ENCODE peak calls at places on chromosome 9, in eight cellular contexts. P is keratinocyte; T is IMR-90; M is CD8-positive, alpha-beta T cell; G is heart left ventricle; L is ascending aorta; E is stomach; C is right atrium auricular region. U is an unnamed sample.

GRCh38 chr9:16223074-16223871 is 647.2 kb downstream of the BNC2 start:
- DNase-seq in T (no peak), P (no peak), L (no peak), C (no peak), E (no peak), M (no peak), G (no peak), U (no peak)

GRCh38 chr9:2041736-2042135 is 26.6 kb downstream of the SMARCA2 start:
- DNase-seq in P (no peak), M (no peak), L (no peak), C (no peak), T (peak; percentile 52), E (no peak), G (no peak), U (no peak)

GRCh38 chr9:114889802-114890224 is 40.6 kb downstream of the TNFSF8 start:
- DNase-seq in E (peak; percentile 66), L (no peak), G (no peak), M (no peak), C (no peak), T (no peak), P (no peak), U (peak; percentile 84)

GRCh38 chr9:128523199-128523925 is 18.8 kb downstream of the GLE1 start:
- DNase-seq in C (no peak), T (peak; percentile 67), E (no peak), P (no peak), L (no peak), G (peak; percentile 22), M (no peak), U (no peak)

GRCh38 chr9:87771251-87772006 is 45.5 kb downstream of the CTSL start:
- DNase-seq in M (no peak), L (no peak), T (no peak), G (no peak), C (no peak), E (no peak), P (no peak), U (no peak)

GRCh38 chr9:4490705-4491620 is 695 bp downstream of the SLC1A1 start:
- DNase-seq in M (no peak), C (no peak), T (no peak), E (no peak), P (no peak), L (no peak), G (no peak), U (no peak)

GRCh38 chr9:116468369-116468768 is 218.7 kb upstream of the TRIM32 start:
- DNase-seq in P (no peak), G (no peak), M (no peak), T (no peak), L (no peak), E (no peak), C (no peak), U (peak; percentile 29)

GRCh38 chr9:79706512-79706911 is 134.7 kb downstream of the TLE4 start:
- DNase-seq in T (no peak), L (no peak), C (no peak), M (no peak), G (no peak), P (no peak), E (no peak), U (no peak)

GRCh38 chr9:78014776-78015175 is 16.8 kb downstream of the GNAQ start:
- DNase-seq in G (no peak), C (no peak), L (no peak), E (no peak), T (peak; percentile 54), M (no peak), P (no peak), U (no peak)

GRCh38 chr9:78013924-78014323 is 17.7 kb downstream of the GNAQ start:
- DNase-seq in E (no peak), L (no peak), G (no peak), P (no peak), T (no peak), C (no peak), M (no peak), U (no peak)

GRCh38 chr9:78011037-78011436 is 20.6 kb downstream of the GNAQ start:
- DNase-seq in M (no peak), C (no peak), T (no peak), L (no peak), P (no peak), G (no peak), E (no peak), U (no peak)

GRCh38 chr9:78017294-78017693 is 14.3 kb downstream of the GNAQ start:
- DNase-seq in C (no peak), T (no peak), G (no peak), L (no peak), E (no peak), P (no peak), M (no peak), U (no peak)

DNA sequence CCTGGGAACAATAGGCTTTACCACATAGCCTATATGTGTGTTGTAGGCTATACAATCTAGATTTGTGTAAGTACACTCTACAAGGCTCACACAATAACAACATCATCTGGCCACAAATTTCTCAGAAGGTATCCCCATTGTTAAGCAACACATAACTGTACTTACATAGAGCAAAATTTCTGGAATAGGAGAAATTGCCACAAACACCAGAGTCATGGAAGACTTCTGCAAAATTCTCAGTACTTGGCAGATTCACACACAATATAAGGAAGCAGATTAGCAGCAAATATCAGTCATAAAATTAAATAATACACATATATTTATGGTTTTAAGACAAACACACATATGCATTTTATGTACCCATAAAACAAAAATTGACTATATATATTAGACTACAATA is 16.4 kb downstream of the GNAQ start:
- DNase-seq in E (no peak), M (no peak), C (no peak), T (no peak), P (no peak), G (no peak), L (no peak), U (no peak)
- H3K4me1 ChIP-seq in E (peaks cover 60% of the 10 kb centered on the region), M (peaks cover 16% of the 10 kb centered on the region), C (peaks cover 16% of the 10 kb centered on the region), T (peaks cover 6% of the 10 kb centered on the region), P (peaks cover 5% of the 10 kb centered on the region), G (peaks cover 10% of the 10 kb centered on the region), L (no peaks in the 10 kb centered on the region), U (peaks cover 37% of the 10 kb centered on the region)

GRCh38 chr9:29969408-29969807 is 2396.1 kb upstream of the C9orf72 start:
- DNase-seq in L (no peak), G (no peak), T (no peak), M (no peak), P (no peak), C (no peak), E (no peak), U (no peak)

GRCh38 chr9:29974197-29974596 is 2400.9 kb upstream of the C9orf72 start:
- DNase-seq in E (no peak), M (no peak), P (no peak), T (no peak), L (no peak), G (no peak), C (no peak), U (no peak)

GRCh38 chr9:29968831-29969230 is 2395.6 kb upstream of the C9orf72 start:
- DNase-seq in C (no peak), P (no peak), G (no peak), T (no peak), E (no peak), L (no peak), M (no peak), U (no peak)

GRCh38 chr9:29966247-29966646 is 2393.0 kb upstream of the C9orf72 start:
- DNase-seq in G (no peak), M (no peak), E (no peak), T (no peak), L (no peak), C (no peak), P (no peak), U (no peak)

DNA sequence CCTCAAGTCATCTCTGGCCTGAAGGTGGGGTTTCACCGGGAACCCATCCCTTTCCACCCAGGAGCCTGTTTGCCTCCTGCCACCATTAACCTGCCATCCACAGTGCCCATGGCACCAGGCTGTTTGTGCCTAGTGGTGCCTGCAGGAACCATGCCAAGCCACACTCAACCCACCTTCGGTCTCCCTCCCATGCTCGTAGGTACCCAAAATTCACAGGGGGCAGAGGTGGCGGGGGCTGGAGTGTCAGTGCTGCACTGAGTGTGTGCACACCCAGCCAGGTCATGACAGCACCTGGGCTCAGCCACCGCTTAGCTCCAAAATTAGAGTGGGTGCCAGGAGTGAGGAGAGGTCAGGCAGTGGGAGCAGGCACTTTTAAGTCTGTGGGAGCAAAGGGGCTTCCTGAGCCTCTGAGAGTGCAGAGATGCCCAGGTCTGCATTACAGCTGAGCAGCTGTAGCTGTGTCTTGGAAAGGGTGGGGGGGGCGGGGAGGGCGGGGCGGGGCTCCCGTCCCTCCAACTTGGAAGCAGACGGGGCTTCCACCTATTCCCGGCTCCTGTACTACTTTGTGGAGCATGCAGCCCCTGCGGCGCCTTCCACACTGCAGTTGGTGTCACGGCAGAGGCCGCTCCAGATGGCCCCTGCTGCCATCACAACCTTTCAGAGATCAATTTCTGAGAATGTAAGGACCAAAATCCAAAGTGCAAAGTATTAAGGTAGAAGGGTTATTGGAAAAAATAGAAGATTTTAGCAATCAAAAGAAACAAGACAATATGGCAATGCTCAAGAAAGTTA is 2396.8 kb upstream of the C9orf72 start:
- DNase-seq in L (no peak), G (no peak), M (no peak), E (no peak), C (no peak), P (no peak), T (no peak), U (no peak)
- TF ChIP-seq CTCF in L (no peak), G (no peak), M (no peak), E (no peak), C (no peak), P (no peak), T (no peak), U (no peak)

GRCh38 chr9:124014355-124015026 is 2.9 kb downstream of the LHX2 start:
- DNase-seq in E (no peak), M (no peak), P (no peak), T (no peak), L (no peak), C (no peak), G (no peak), U (no peak)

GRCh38 chr9:124010665-124011321 is 775 bp upstream of the LHX2 start:
- DNase-seq in E (no peak), T (no peak), L (no peak), P (no peak), G (no peak), M (no peak), C (no peak), U (no peak)

GRCh38 chr9:124011460-124012301 is at the start of gene LHX2:
- DNase-seq in C (no peak), P (peak; percentile 5), G (peak; percentile 53), E (peak; percentile 37), L (no peak), T (peak; percentile 52), M (no peak), U (no peak)

GRCh38 chr9:124013263-124014211 is 2.0 kb downstream of the LHX2 start:
- DNase-seq in P (no peak), M (no peak), G (no peak), L (no peak), C (no peak), E (no peak), T (no peak), U (no peak)

GRCh38 chr9:124012368-124013262 is 1.0 kb downstream of the LHX2 start:
- DNase-seq in P (no peak), E (no peak), T (no peak), C (no peak), G (no peak), L (no peak), M (no peak), U (no peak)
- H3K4me1 ChIP-seq in P (peaks cover 10% of the 10 kb centered on the region), E (peaks cover 85% of the 10 kb centered on the region), T (peaks cover 2% of the 10 kb centered on the region), C (peaks cover 65% of the 10 kb centered on the region), G (peaks cover 32% of the 10 kb centered on the region), L (peaks cover 10% of the 10 kb centered on the region), M (peaks cover 35% of the 10 kb centered on the region), U (peaks cover 77% of the 10 kb centered on the region)

DNA sequence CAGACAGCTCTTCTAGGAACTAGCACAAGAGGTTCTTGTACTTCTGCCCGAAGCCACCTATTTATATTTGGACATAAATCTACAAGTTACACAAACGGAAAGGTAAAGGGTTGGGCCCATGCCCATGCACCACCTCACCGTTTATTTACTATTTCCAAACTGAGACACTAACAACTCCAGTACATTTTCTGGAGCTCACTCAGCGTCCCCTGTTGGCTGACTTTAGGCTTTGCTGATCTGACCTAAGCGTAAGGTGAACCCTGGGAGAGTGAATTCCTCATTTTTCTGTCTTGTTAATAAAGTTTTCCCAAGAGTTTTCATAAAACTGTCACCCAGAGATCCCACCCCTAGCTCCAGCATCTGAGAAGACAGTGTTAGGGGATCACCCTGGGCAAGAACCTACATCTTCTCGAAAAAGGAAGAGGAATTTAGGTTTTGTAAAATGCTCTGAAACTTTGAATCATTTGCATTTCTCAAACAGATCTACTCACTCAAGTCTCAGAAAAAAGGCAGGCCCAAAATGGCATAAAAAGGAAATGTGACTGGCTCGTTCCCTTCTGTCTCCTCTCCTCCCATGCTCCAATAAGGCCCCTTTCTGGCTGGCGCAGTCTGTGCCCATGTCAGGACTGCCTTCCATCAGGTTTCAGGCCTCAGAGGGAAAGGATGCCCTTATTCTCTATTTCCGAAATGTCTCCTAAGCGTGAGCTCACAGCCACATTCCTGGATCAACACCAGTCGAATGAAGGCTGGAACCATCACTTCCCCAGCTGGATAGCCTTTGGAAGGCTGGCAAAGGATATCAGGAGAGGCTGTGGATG is 201.3 kb downstream of the FANCC start:
- DNase-seq in T (no peak), L (peak; percentile 59), G (no peak), E (peak; percentile 78), M (no peak), C (no peak), P (no peak), U (no peak)
- TF ChIP-seq CTCF in T (no peak), L (peak; percentile 36), G (peak; percentile 28), E (no peak), M (no peak), C (peak; percentile 24), P (peak; percentile 81), U (peak; percentile 58)